ENCODE peak calls at places on chromosomes 11 and 22, in eight cellular contexts. One of them, this sample, is unnamed.

GRCh38 chr22:48053973-48054372 is 1291.5 kb downstream of the TBC1D22A start:
- DNase-seq in OCI-LY7: no peak
- DNase-seq in MCF 10A: no peak
- DNase-seq in hepatocyte: no peak
- DNase-seq in thoracic aorta: no peak
- DNase-seq in cardiac muscle cell: no peak
- DNase-seq in GM12864: no peak
- DNase-seq in gastrocnemius medialis: no peak
- DNase-seq in this sample: no peak

GRCh38 chr22:20128619-20128901 is 3.0 kb upstream of the ZDHHC8 start:
- DNase-seq in OCI-LY7: no peak
- DNase-seq in MCF 10A: no peak
- DNase-seq in hepatocyte: no peak
- DNase-seq in thoracic aorta: no peak
- DNase-seq in cardiac muscle cell: no peak
- DNase-seq in GM12864: no peak
- DNase-seq in gastrocnemius medialis: no peak
- DNase-seq in this sample: no peak

GRCh38 chr22:39101226-39101625 is 4.2 kb downstream of the APOBEC3H start:
- DNase-seq in OCI-LY7: no peak
- DNase-seq in MCF 10A: no peak
- DNase-seq in hepatocyte: no peak
- DNase-seq in thoracic aorta: no peak
- DNase-seq in cardiac muscle cell: no peak
- DNase-seq in GM12864: no peak
- DNase-seq in gastrocnemius medialis: no peak
- DNase-seq in this sample: no peak

GRCh38 chr11:112794321-112794720 is 166.9 kb upstream of the NCAM1 start:
- DNase-seq in OCI-LY7: no peak
- DNase-seq in MCF 10A: no peak
- DNase-seq in hepatocyte: no peak
- DNase-seq in thoracic aorta: no peak
- DNase-seq in cardiac muscle cell: no peak
- DNase-seq in GM12864: no peak
- DNase-seq in gastrocnemius medialis: no peak
- DNase-seq in this sample: peak

GRCh38 chr11:112769170-112769569 is 192.1 kb upstream of the NCAM1 start:
- DNase-seq in OCI-LY7: no peak
- DNase-seq in MCF 10A: no peak
- DNase-seq in hepatocyte: no peak
- DNase-seq in thoracic aorta: no peak
- DNase-seq in cardiac muscle cell: no peak
- DNase-seq in GM12864: no peak
- DNase-seq in gastrocnemius medialis: peak
- DNase-seq in this sample: peak

GRCh38 chr22:39559456-39560105 is 11.0 kb upstream of the CACNA1I start:
- DNase-seq in OCI-LY7: peak
- DNase-seq in MCF 10A: no peak
- DNase-seq in hepatocyte: peak
- DNase-seq in thoracic aorta: no peak
- DNase-seq in cardiac muscle cell: peak
- DNase-seq in GM12864: no peak
- DNase-seq in gastrocnemius medialis: no peak
- DNase-seq in this sample: no peak

GRCh38 chr22:19840955-19841640 is 13.6 kb downstream of the GNB1L start:
- DNase-seq in OCI-LY7: no peak
- DNase-seq in MCF 10A: no peak
- DNase-seq in hepatocyte: peak
- DNase-seq in thoracic aorta: no peak
- DNase-seq in cardiac muscle cell: no peak
- DNase-seq in GM12864: no peak
- DNase-seq in gastrocnemius medialis: no peak
- DNase-seq in this sample: no peak

GRCh38 chr11:103800406-103801114 is 235.9 kb upstream of the DDI1 start:
- DNase-seq in OCI-LY7: peak
- DNase-seq in MCF 10A: no peak
- DNase-seq in hepatocyte: no peak
- DNase-seq in thoracic aorta: no peak
- DNase-seq in cardiac muscle cell: no peak
- DNase-seq in GM12864: no peak
- DNase-seq in gastrocnemius medialis: no peak
- DNase-seq in this sample: no peak

GRCh38 chr22:21760640-21761039 is 25.0 kb upstream of the YPEL1 start:
- DNase-seq in OCI-LY7: no peak
- DNase-seq in MCF 10A: peak
- DNase-seq in hepatocyte: no peak
- DNase-seq in thoracic aorta: no peak
- DNase-seq in cardiac muscle cell: no peak
- DNase-seq in GM12864: no peak
- DNase-seq in gastrocnemius medialis: no peak
- DNase-seq in this sample: no peak

GRCh38 chr22:45552580-45553332 is 50.1 kb downstream of the FBLN1 start:
- DNase-seq in OCI-LY7: no peak
- DNase-seq in MCF 10A: peak
- DNase-seq in hepatocyte: peak
- DNase-seq in thoracic aorta: no peak
- DNase-seq in cardiac muscle cell: no peak
- DNase-seq in GM12864: no peak
- DNase-seq in gastrocnemius medialis: no peak
- DNase-seq in this sample: peak

GRCh38 chr11:122617926-122618325 is 37.6 kb upstream of the UBASH3B start:
- DNase-seq in OCI-LY7: no peak
- DNase-seq in MCF 10A: no peak
- DNase-seq in hepatocyte: no peak
- DNase-seq in thoracic aorta: no peak
- DNase-seq in cardiac muscle cell: no peak
- DNase-seq in GM12864: no peak
- DNase-seq in gastrocnemius medialis: no peak
- DNase-seq in this sample: no peak

GRCh38 chr22:36332623-36333331 is 55.0 kb downstream of the MYH9 start:
- DNase-seq in OCI-LY7: peak
- DNase-seq in MCF 10A: peak
- DNase-seq in hepatocyte: peak
- DNase-seq in thoracic aorta: no peak
- DNase-seq in cardiac muscle cell: peak
- DNase-seq in GM12864: peak
- DNase-seq in gastrocnemius medialis: no peak
- DNase-seq in this sample: no peak

GRCh38 chr22:49668402-49668801 is 159.3 kb downstream of the BRD1 start:
- DNase-seq in OCI-LY7: no peak
- DNase-seq in MCF 10A: no peak
- DNase-seq in hepatocyte: no peak
- DNase-seq in thoracic aorta: no peak
- DNase-seq in cardiac muscle cell: no peak
- DNase-seq in GM12864: no peak
- DNase-seq in gastrocnemius medialis: no peak
- DNase-seq in this sample: no peak

GRCh38 chr11:69122642-69123431 is 32.9 kb upstream of the SMIM38 start:
- DNase-seq in OCI-LY7: no peak
- DNase-seq in MCF 10A: peak
- DNase-seq in hepatocyte: peak
- DNase-seq in thoracic aorta: peak
- DNase-seq in cardiac muscle cell: peak
- DNase-seq in GM12864: peak
- DNase-seq in gastrocnemius medialis: no peak
- DNase-seq in this sample: peak

GRCh38 chr11:10878408-10879214 is 20.8 kb upstream of the ZBED5 start:
- DNase-seq in OCI-LY7: peak
- DNase-seq in MCF 10A: peak
- DNase-seq in hepatocyte: peak
- DNase-seq in thoracic aorta: no peak
- DNase-seq in cardiac muscle cell: peak
- DNase-seq in GM12864: no peak
- DNase-seq in gastrocnemius medialis: no peak
- DNase-seq in this sample: no peak

GRCh38 chr11:118343981-118344521 is at the start of gene CD3G:
- DNase-seq in OCI-LY7: no peak
- DNase-seq in MCF 10A: no peak
- DNase-seq in hepatocyte: no peak
- DNase-seq in thoracic aorta: no peak
- DNase-seq in cardiac muscle cell: no peak
- DNase-seq in GM12864: no peak
- DNase-seq in gastrocnemius medialis: no peak
- DNase-seq in this sample: no peak

GRCh38 chr11:2351701-2352100 is 25.4 kb upstream of the CD81 start:
- DNase-seq in OCI-LY7: no peak
- DNase-seq in MCF 10A: no peak
- DNase-seq in hepatocyte: no peak
- DNase-seq in thoracic aorta: no peak
- DNase-seq in cardiac muscle cell: no peak
- DNase-seq in GM12864: no peak
- DNase-seq in gastrocnemius medialis: no peak
- DNase-seq in this sample: no peak

GRCh38 chr11:96530473-96530872 is 140.7 kb downstream of the JRKL start:
- DNase-seq in OCI-LY7: no peak
- DNase-seq in MCF 10A: no peak
- DNase-seq in hepatocyte: no peak
- DNase-seq in thoracic aorta: no peak
- DNase-seq in cardiac muscle cell: no peak
- DNase-seq in GM12864: no peak
- DNase-seq in gastrocnemius medialis: no peak
- DNase-seq in this sample: no peak

GRCh38 chr11:124799384-124800225 is 601 bp downstream of the MSANTD2 start:
- DNase-seq in OCI-LY7: peak
- DNase-seq in MCF 10A: peak
- DNase-seq in hepatocyte: peak
- DNase-seq in thoracic aorta: no peak
- DNase-seq in cardiac muscle cell: peak
- DNase-seq in GM12864: no peak
- DNase-seq in gastrocnemius medialis: no peak
- DNase-seq in this sample: peak

GRCh38 chr22:40240671-40241070 is 62.9 kb downstream of the TNRC6B start:
- DNase-seq in OCI-LY7: no peak
- DNase-seq in MCF 10A: peak
- DNase-seq in hepatocyte: no peak
- DNase-seq in thoracic aorta: no peak
- DNase-seq in cardiac muscle cell: no peak
- DNase-seq in GM12864: no peak
- DNase-seq in gastrocnemius medialis: no peak
- DNase-seq in this sample: no peak

GRCh38 chr11:37107415-37107814 is 509.4 kb upstream of the RAG2 start:
- DNase-seq in OCI-LY7: no peak
- DNase-seq in MCF 10A: no peak
- DNase-seq in hepatocyte: no peak
- DNase-seq in thoracic aorta: no peak
- DNase-seq in cardiac muscle cell: no peak
- DNase-seq in GM12864: no peak
- DNase-seq in gastrocnemius medialis: no peak
- DNase-seq in this sample: no peak
- TF ChIP-seq CTCF in OCI-LY7: peak
- TF ChIP-seq CTCF in MCF 10A: no peak
- TF ChIP-seq CTCF in hepatocyte: no peak
- TF ChIP-seq CTCF in thoracic aorta: no peak
- TF ChIP-seq CTCF in cardiac muscle cell: peak
- TF ChIP-seq CTCF in GM12864: no peak
- TF ChIP-seq CTCF in gastrocnemius medialis: no peak
- TF ChIP-seq CTCF in this sample: no peak

GRCh38 chr11:128467610-128468041 is 119.7 kb downstream of the ETS1 start:
- DNase-seq in OCI-LY7: no peak
- DNase-seq in MCF 10A: peak
- DNase-seq in hepatocyte: peak
- DNase-seq in thoracic aorta: peak
- DNase-seq in cardiac muscle cell: no peak
- DNase-seq in GM12864: no peak
- DNase-seq in gastrocnemius medialis: peak
- DNase-seq in this sample: peak
- TF ChIP-seq CTCF in OCI-LY7: no peak
- TF ChIP-seq CTCF in MCF 10A: no peak
- TF ChIP-seq CTCF in hepatocyte: no peak
- TF ChIP-seq CTCF in thoracic aorta: no peak
- TF ChIP-seq CTCF in cardiac muscle cell: peak
- TF ChIP-seq CTCF in GM12864: no peak
- TF ChIP-seq CTCF in gastrocnemius medialis: no peak
- TF ChIP-seq CTCF in this sample: no peak

GRCh38 chr11:65853249-65853979 is 4.6 kb downstream of the CFL1 start:
- DNase-seq in OCI-LY7: no peak
- DNase-seq in MCF 10A: no peak
- DNase-seq in hepatocyte: peak
- DNase-seq in thoracic aorta: no peak
- DNase-seq in cardiac muscle cell: no peak
- DNase-seq in GM12864: no peak
- DNase-seq in gastrocnemius medialis: no peak
- DNase-seq in this sample: no peak
- TF ChIP-seq CTCF in OCI-LY7: peak
- TF ChIP-seq CTCF in MCF 10A: no peak
- TF ChIP-seq CTCF in hepatocyte: no peak
- TF ChIP-seq CTCF in thoracic aorta: no peak
- TF ChIP-seq CTCF in cardiac muscle cell: peak
- TF ChIP-seq CTCF in GM12864: peak
- TF ChIP-seq CTCF in gastrocnemius medialis: no peak
- TF ChIP-seq CTCF in this sample: no peak

GRCh38 chr11:44978961-44979331 is 28.3 kb upstream of the TP53I11 start:
- DNase-seq in OCI-LY7: no peak
- DNase-seq in MCF 10A: peak
- DNase-seq in hepatocyte: no peak
- DNase-seq in thoracic aorta: no peak
- DNase-seq in cardiac muscle cell: no peak
- DNase-seq in GM12864: no peak
- DNase-seq in gastrocnemius medialis: no peak
- DNase-seq in this sample: no peak

GRCh38 chr11:44978279-44978960 is 27.7 kb upstream of the TP53I11 start:
- DNase-seq in OCI-LY7: no peak
- DNase-seq in MCF 10A: no peak
- DNase-seq in hepatocyte: no peak
- DNase-seq in thoracic aorta: no peak
- DNase-seq in cardiac muscle cell: no peak
- DNase-seq in GM12864: no peak
- DNase-seq in gastrocnemius medialis: no peak
- DNase-seq in this sample: no peak

GRCh38 chr11:44976576-44976975 is 25.9 kb upstream of the TP53I11 start:
- DNase-seq in OCI-LY7: no peak
- DNase-seq in MCF 10A: no peak
- DNase-seq in hepatocyte: no peak
- DNase-seq in thoracic aorta: no peak
- DNase-seq in cardiac muscle cell: no peak
- DNase-seq in GM12864: no peak
- DNase-seq in gastrocnemius medialis: no peak
- DNase-seq in this sample: no peak

GRCh38 chr11:44979536-44980399 is 29.1 kb upstream of the TP53I11 start:
- DNase-seq in OCI-LY7: no peak
- DNase-seq in MCF 10A: peak
- DNase-seq in hepatocyte: no peak
- DNase-seq in thoracic aorta: no peak
- DNase-seq in cardiac muscle cell: no peak
- DNase-seq in GM12864: no peak
- DNase-seq in gastrocnemius medialis: no peak
- DNase-seq in this sample: no peak

DNA sequence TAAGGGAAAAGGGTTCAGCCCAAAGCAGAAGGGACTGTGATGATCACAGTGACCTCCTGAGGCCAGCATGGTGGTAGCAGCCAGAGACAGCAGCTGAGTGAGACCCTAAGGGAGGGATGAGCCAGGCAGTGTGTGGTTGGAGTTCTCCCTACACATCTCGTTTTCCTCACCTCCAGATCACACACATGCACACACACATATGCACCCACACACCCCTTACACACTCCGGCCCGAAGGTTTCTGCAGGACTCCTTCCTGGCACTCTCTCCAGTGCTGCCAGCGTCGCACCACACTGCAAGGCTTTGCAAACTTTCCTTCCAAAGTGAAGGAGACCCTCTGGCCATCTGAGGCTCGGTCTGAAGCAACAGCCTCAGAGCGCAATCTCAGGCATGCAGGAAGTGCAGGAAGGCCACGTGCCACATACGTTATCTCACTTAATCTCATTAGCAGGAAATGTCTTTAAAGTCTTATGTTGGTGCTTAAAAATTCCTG is 26.9 kb upstream of the TP53I11 start:
- DNase-seq in OCI-LY7: no peak
- DNase-seq in MCF 10A: no peak
- DNase-seq in hepatocyte: no peak
- DNase-seq in thoracic aorta: no peak
- DNase-seq in cardiac muscle cell: no peak
- DNase-seq in GM12864: no peak
- DNase-seq in gastrocnemius medialis: no peak
- DNase-seq in this sample: no peak
- TF ChIP-seq CTCF in OCI-LY7: peak
- TF ChIP-seq CTCF in MCF 10A: peak
- TF ChIP-seq CTCF in hepatocyte: peak
- TF ChIP-seq CTCF in thoracic aorta: no peak
- TF ChIP-seq CTCF in cardiac muscle cell: peak
- TF ChIP-seq CTCF in GM12864: no peak
- TF ChIP-seq CTCF in gastrocnemius medialis: no peak
- TF ChIP-seq CTCF in this sample: no peak

This sample was measured in psoas muscle.